ENCODE peak calls at places on chromosome 20, in seven cellular contexts. R is fibroblast of pulmonary artery, N is cardiac fibroblast, I is upper lobe of left lung, X is H1, W is GM23248, L is cardiac muscle cell. S is an unnamed sample.

GRCh38 chr20:16749573-16749972 is 1.4 kb downstream of the OTOR start:
- DNase-seq in R (no peak), N (no peak), I (no peak), X (no peak), W (no peak), L (no peak), S (no peak)

GRCh38 chr20:36098364-36098763 is 56.2 kb upstream of the EPB41L1 start:
- DNase-seq in R (peak), N (peak), I (peak), X (no peak), W (peak), L (peak), S (peak)

GRCh38 chr20:9889270-9889981 is 50.5 kb upstream of the PAK5 start:
- DNase-seq in R (no peak), N (no peak), I (no peak), X (no peak), W (no peak), L (no peak), S (peak)

GRCh38 chr20:36274248-36274841 is 31.8 kb upstream of the DLGAP4 start:
- DNase-seq in R (no peak), N (no peak), I (no peak), X (no peak), W (no peak), L (no peak), S (no peak)

GRCh38 chr20:38260378-38261053 is at the start of gene KIAA1755:
- DNase-seq in R (no peak), N (no peak), I (no peak), X (no peak), W (peak), L (peak), S (peak)

GRCh38 chr20:10733122-10733521 is 59.3 kb upstream of the JAG1 start:
- DNase-seq in R (no peak), N (no peak), I (no peak), X (no peak), W (no peak), L (no peak), S (no peak)

GRCh38 chr20:57483287-57484050 is 41.5 kb downstream of the CTCFL start:
- DNase-seq in R (no peak), N (no peak), I (no peak), X (no peak), W (no peak), L (no peak), S (no peak)

GRCh38 chr20:32823078-32823477 is 3.3 kb downstream of the MAPRE1 start:
- DNase-seq in R (peak), N (peak), I (peak), X (no peak), W (peak), L (peak), S (peak)

GRCh38 chr20:3304456-3304855 is 65.5 kb upstream of the SLC4A11 start:
- DNase-seq in R (no peak), N (no peak), I (no peak), X (no peak), W (no peak), L (no peak), S (no peak)

GRCh38 chr20:44917399-44917798 is 7.5 kb downstream of the PABPC1L start:
- DNase-seq in R (no peak), N (no peak), I (no peak), X (no peak), W (no peak), L (no peak), S (no peak)

GRCh38 chr20:51678041-51678697 is 90.0 kb downstream of the ATP9A start:
- DNase-seq in R (peak), N (no peak), I (no peak), X (no peak), W (no peak), L (peak), S (peak)

GRCh38 chr20:61459705-61460104 is 207.6 kb downstream of the CDH4 start:
- DNase-seq in R (no peak), N (no peak), I (no peak), X (no peak), W (no peak), L (no peak), S (no peak)

GRCh38 chr20:61222699-61223098 is 29.4 kb upstream of the CDH4 start:
- DNase-seq in R (no peak), N (no peak), I (no peak), X (no peak), W (no peak), L (no peak), S (no peak)

GRCh38 chr20:32190608-32191415 is 16.7 kb downstream of the PLAGL2 start:
- DNase-seq in R (no peak), N (no peak), I (no peak), X (no peak), W (peak), L (no peak), S (peak)

GRCh38 chr20:47985092-47985850 is 200.0 kb upstream of the SULF2 start:
- DNase-seq in R (peak), N (no peak), I (peak), X (no peak), W (peak), L (peak), S (peak)

GRCh38 chr20:43682446-43682845 is 15.5 kb downstream of the MYBL2 start:
- DNase-seq in R (no peak), N (no peak), I (no peak), X (no peak), W (no peak), L (no peak), S (no peak)

DNA sequence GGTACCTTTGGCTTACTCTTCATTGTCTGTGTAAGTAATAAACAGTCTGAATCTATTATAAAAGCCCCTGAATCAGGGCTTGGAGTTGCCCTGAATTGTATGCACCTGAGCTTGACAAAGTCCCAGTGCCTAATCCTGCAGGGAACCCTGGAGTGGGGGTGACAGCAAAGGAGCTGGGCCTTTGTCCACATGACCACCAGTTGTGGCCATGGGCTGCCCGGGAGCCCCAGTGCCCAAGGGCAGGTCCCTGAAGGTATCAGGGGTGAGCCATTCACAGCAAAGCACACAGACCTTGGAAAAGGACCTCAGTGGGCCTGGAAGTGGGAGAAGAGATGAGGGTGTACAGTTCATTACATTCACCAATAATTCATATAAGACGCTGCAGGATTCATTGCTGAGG is 94.2 kb downstream of the BANF2 start:
- DNase-seq in R (no peak), N (no peak), I (no peak), X (no peak), W (no peak), L (no peak), S (no peak)
- H3K4me3 ChIP-seq in R (no peak), N (no peak), I (no peak), X (no peak), W (no peak), L (no peak), S (no peak)

GRCh38 chr20:63828124-63828523 is 2.9 kb downstream of the ZBTB46 start:
- DNase-seq in R (no peak), N (no peak), I (no peak), X (no peak), W (no peak), L (no peak), S (no peak)

GRCh38 chr20:63828545-63828944 is 2.5 kb downstream of the ZBTB46 start:
- DNase-seq in R (no peak), N (no peak), I (no peak), X (no peak), W (no peak), L (no peak), S (no peak)

GRCh38 chr20:63825331-63826118 is 5.5 kb downstream of the ZBTB46 start:
- DNase-seq in R (no peak), N (no peak), I (no peak), X (no peak), W (no peak), L (no peak), S (no peak)

GRCh38 chr20:63828951-63829350 is 2.1 kb downstream of the ZBTB46 start:
- DNase-seq in R (no peak), N (no peak), I (no peak), X (no peak), W (no peak), L (no peak), S (no peak)

DNA sequence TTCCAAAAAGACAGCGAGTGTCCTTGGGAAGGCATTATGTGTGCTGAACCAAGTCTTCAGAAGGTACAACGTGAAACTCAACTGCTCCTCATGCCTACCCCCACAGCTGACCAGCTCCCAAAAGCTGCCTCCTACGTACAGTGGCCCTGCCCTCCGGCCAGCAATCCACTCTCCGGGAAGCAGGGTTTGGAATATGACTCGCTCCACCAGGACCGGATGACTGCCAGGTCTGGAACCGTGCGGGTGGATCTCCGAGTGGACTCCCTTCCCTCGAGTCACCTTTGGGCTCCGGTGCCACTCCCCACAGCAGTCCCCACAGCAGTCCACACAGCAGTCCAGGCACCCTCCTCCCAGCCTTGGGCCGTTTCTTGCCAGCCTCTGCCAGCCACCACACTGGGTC is 4.3 kb downstream of the ZBTB46 start:
- DNase-seq in R (no peak), N (no peak), I (no peak), X (no peak), W (peak), L (no peak), S (no peak)
- H3K4me3 ChIP-seq in R (no peak), N (no peak), I (no peak), X (no peak), W (no peak), L (no peak), S (peak)

DNA sequence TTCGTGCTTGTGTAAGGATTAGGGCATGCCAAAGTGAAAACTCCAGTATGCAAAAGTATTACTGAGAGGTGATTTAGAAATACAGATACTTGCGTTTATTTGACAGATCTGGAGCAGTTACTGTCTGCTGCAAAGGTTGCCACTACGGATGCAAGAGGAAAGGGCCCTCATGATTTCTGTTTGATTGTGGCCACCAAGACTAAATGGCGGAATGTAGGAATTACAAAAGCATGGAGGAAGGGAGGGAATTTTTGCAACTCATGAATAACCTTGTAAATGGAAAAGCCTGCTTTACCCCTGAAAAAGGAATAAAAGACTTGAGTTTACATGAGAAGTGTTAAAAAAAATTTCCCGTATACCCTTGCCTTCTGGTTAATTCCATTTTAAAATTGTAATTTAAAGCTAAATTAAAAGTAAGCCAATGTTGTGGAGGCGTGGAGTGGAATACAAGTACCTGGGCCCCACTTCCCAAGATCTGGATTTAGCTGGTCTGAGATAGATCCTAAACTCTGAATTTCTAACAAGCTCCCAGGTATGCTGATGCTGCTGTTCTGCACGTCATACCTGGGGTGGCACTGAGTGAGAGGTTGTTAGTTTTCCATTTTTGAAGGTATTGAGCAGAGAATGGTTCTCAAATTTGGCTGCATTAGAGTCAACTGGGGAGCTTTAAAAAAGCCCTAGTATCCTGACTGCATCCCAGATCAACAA is 56.6 kb upstream of the NKX2-2 start:
- DNase-seq in R (no peak), N (no peak), I (no peak), X (no peak), W (no peak), L (no peak), S (no peak)
- H3K4me3 ChIP-seq in R (no peak), N (no peak), I (no peak), X (no peak), W (no peak), L (no peak), S (no peak)

GRCh38 chr20:4449977-4450715 is 271.6 kb upstream of the PRND start:
- DNase-seq in R (peak), N (peak), I (no peak), X (no peak), W (peak), L (peak), S (peak)
- H3K4me3 ChIP-seq in R (no peak), N (no peak), I (no peak), X (no peak), W (no peak), L (no peak), S (no peak)

GRCh38 chr20:63947638-63948456 is 8.4 kb downstream of the UCKL1 start:
- DNase-seq in R (no peak), N (no peak), I (no peak), X (no peak), W (no peak), L (no peak), S (no peak)
- H3K4me3 ChIP-seq in R (no peak), N (no peak), I (no peak), X (no peak), W (no peak), L (no peak), S (no peak)

GRCh38 chr20:412081-412480 is 4.0 kb downstream of the RBCK1 start:
- DNase-seq in R (no peak), N (no peak), I (no peak), X (no peak), W (no peak), L (no peak), S (no peak)

GRCh38 chr20:408843-409696 is 971 bp downstream of the RBCK1 start:
- DNase-seq in R (no peak), N (no peak), I (no peak), X (no peak), W (peak), L (no peak), S (no peak)

GRCh38 chr20:407953-408842 is at the start of gene RBCK1:
- DNase-seq in R (peak), N (peak), I (peak), X (no peak), W (peak), L (peak), S (peak)

GRCh38 chr20:407097-407952 is 774 bp upstream of the RBCK1 start:
- DNase-seq in R (peak), N (peak), I (peak), X (peak), W (peak), L (peak), S (peak)

DNA sequence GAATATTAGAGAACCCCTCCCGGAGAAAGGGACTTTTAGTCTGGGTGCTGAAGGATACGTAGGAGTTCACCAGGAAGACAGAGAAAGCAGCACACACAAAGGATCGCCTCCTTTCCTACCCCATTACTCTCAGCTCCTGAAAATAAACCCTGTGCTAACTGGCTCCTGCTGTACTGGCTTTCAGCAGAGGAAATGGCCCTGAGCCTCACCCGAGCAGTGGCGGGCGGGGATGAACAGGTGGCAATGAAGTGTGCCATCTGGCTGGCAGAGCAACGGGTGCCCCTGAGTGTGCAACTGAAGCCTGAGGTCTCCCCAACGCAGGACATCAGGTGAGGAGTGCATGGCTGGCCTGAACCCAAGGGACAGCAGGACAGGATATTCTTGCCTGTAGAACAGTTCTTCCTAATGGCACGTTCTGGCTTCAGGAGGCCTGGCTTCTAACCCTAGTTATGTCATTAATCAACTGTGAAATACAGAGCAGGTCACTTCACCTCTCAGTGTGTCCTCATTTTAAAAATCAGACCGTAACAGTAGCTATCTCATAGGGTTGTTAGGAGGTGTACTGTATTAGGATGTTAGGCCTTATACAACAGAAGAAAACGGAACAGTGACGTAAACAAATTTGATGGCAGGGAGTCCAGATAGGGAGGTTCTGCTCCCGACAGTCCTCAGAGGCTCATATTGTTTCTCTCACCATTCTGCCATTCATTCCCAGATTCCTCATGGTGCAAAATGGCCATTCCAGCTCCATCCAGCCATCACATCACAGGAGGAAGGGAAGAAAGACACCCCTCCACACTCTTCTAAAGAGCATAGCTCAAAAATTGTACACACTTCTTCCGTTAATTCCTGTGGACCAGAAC is 1.8 kb downstream of the RBCK1 start:
- DNase-seq in R (no peak), N (no peak), I (no peak), X (no peak), W (no peak), L (no peak), S (no peak)
- H3K4me3 ChIP-seq in R (peak), N (peak), I (peak), X (no peak), W (peak), L (no peak), S (peak)

GRCh38 chr20:24423794-24424307 is 45.6 kb upstream of the SYNDIG1 start:
- DNase-seq in R (no peak), N (no peak), I (no peak), X (no peak), W (no peak), L (no peak), S (no peak)
- H3K4me3 ChIP-seq in R (no peak), N (no peak), I (no peak), X (no peak), W (no peak), L (no peak), S (no peak)

GRCh38 chr20:5751856-5752255 is 1.7 kb downstream of the SHLD1 start:
- DNase-seq in R (peak), N (no peak), I (no peak), X (no peak), W (no peak), L (peak), S (no peak)

GRCh38 chr20:5748246-5748645 is 2.0 kb upstream of the SHLD1 start:
- DNase-seq in R (no peak), N (no peak), I (no peak), X (no peak), W (no peak), L (no peak), S (no peak)

GRCh38 chr20:5746064-5746463 is 4.1 kb upstream of the SHLD1 start:
- DNase-seq in R (no peak), N (no peak), I (no peak), X (no peak), W (no peak), L (no peak), S (no peak)

GRCh38 chr20:5745416-5745968 is 4.7 kb upstream of the SHLD1 start:
- DNase-seq in R (no peak), N (no peak), I (no peak), X (no peak), W (no peak), L (no peak), S (no peak)

GRCh38 chr20:5749512-5750490 is at the start of gene SHLD1:
- DNase-seq in R (peak), N (peak), I (peak), X (peak), W (peak), L (peak), S (peak)
- H3K4me3 ChIP-seq in R (peak), N (peak), I (peak), X (peak), W (peak), L (peak), S (peak)

GRCh38 chr20:62928246-62928939 is 2.1 kb upstream of the DIDO1 start:
- DNase-seq in R (no peak), N (no peak), I (peak), X (no peak), W (peak), L (no peak), S (no peak)
- H3K4me3 ChIP-seq in R (peak), N (peak), I (peak), X (peak), W (peak), L (peak), S (peak)

S was measured in choroid plexus epithelial cell.